ENCODE peak calls at places on chromosomes 13 and 19, in six cellular contexts. P is body of pancreas, Z is tibial nerve, R is tibial artery, G is suprapubic skin, C is uterus. M is an unnamed sample. For H3K4me1, the result is how much of the 10 kb centered on the place peaks cover.

GRCh38 chr19:14533450-14533849 is 4.1 kb downstream of the TECR start:
- DNase-seq in P (no peak), Z (no peak), R (no peak), G (no peak), C (no peak), M (no peak)

GRCh38 chr19:51131780-51132680 is 7.3 kb downstream of the SIGLEC9 start:
- DNase-seq in P (peak), Z (peak), R (peak), G (peak), C (no peak), M (peak)

GRCh38 chr13:50129065-50129922 is 114.0 kb downstream of the KCNRG start:
- DNase-seq in P (no peak), Z (peak), R (peak), G (no peak), C (peak), M (no peak)

GRCh38 chr13:42876810-42877550 is 95.6 kb downstream of the FAM216B start:
- DNase-seq in P (no peak), Z (no peak), R (no peak), G (no peak), C (no peak), M (no peak)

GRCh38 chr19:51607077-51607476 is 23.1 kb downstream of the SIGLEC5 start:
- DNase-seq in P (no peak), Z (no peak), R (no peak), G (peak), C (no peak), M (no peak)

GRCh38 chr13:29129616-29130015 is 309.5 kb downstream of the MTUS2 start:
- DNase-seq in P (no peak), Z (no peak), R (no peak), G (no peak), C (no peak), M (no peak)

GRCh38 chr13:54637377-54637776 is 1608.8 kb downstream of the OLFM4 start:
- DNase-seq in P (no peak), Z (no peak), R (no peak), G (no peak), C (no peak), M (no peak)

GRCh38 chr19:54248016-54248601 is 5.5 kb upstream of the LILRA6 start:
- DNase-seq in P (no peak), Z (peak), R (peak), G (peak), C (no peak), M (peak)

GRCh38 chr13:59360108-59360507 is 803.6 kb downstream of the DIAPH3 start:
- DNase-seq in P (no peak), Z (no peak), R (no peak), G (no peak), C (no peak), M (no peak)

GRCh38 chr13:101892296-101892695 is 439.8 kb downstream of the ITGBL1 start:
- DNase-seq in P (no peak), Z (no peak), R (no peak), G (no peak), C (no peak), M (no peak)

GRCh38 chr13:93951153-93951552 is 528.3 kb downstream of the DCT start:
- DNase-seq in P (no peak), Z (no peak), R (no peak), G (no peak), C (no peak), M (no peak)

GRCh38 chr13:72290962-72291681 is 424.1 kb upstream of the DACH1 start:
- DNase-seq in P (no peak), Z (no peak), R (no peak), G (no peak), C (no peak), M (no peak)

GRCh38 chr19:19434483-19435045 is 29.1 kb downstream of the GATAD2A start:
- DNase-seq in P (peak), Z (peak), R (peak), G (no peak), C (peak), M (no peak)

GRCh38 chr13:92805766-92806165 is 420.8 kb upstream of the GPC6 start:
- DNase-seq in P (no peak), Z (no peak), R (no peak), G (no peak), C (no peak), M (no peak)

GRCh38 chr13:107099661-107100060 is 531.7 kb upstream of the ARGLU1 start:
- DNase-seq in P (no peak), Z (no peak), R (no peak), G (no peak), C (no peak), M (no peak)

GRCh38 chr13:59205501-59205900 is 958.2 kb downstream of the DIAPH3 start:
- DNase-seq in P (no peak), Z (no peak), R (no peak), G (no peak), C (no peak), M (no peak)

GRCh38 chr19:34904846-34905527 is 21.7 kb upstream of the ZNF30 start:
- DNase-seq in P (no peak), Z (no peak), R (no peak), G (no peak), C (no peak), M (no peak)

GRCh38 chr19:45782820-45783785 is 813 bp upstream of the DMPK start:
- DNase-seq in P (no peak), Z (no peak), R (peak), G (no peak), C (peak), M (no peak)

GRCh38 chr13:51928231-51928630 is 66.5 kb downstream of the CCDC70 start:
- DNase-seq in P (no peak), Z (no peak), R (no peak), G (no peak), C (no peak), M (no peak)

GRCh38 chr19:35438527-35438926 is 9.5 kb upstream of the FFAR2 start:
- DNase-seq in P (peak), Z (no peak), R (no peak), G (no peak), C (no peak), M (no peak)

GRCh38 chr13:26760835-26761582 is 423 bp upstream of the GPR12 start:
- DNase-seq in P (no peak), Z (no peak), R (no peak), G (no peak), C (no peak), M (no peak)

GRCh38 chr19:3518231-3518630 is 12.1 kb downstream of the FZR1 start:
- DNase-seq in P (no peak), Z (no peak), R (no peak), G (no peak), C (no peak), M (no peak)

GRCh38 chr19:51398096-51398704 is 7.8 kb upstream of the C19orf84 start:
- DNase-seq in P (no peak), Z (no peak), R (no peak), G (no peak), C (no peak), M (peak)

GRCh38 chr13:27371932-27372331 is 52.5 kb upstream of the GTF3A start:
- DNase-seq in P (peak), Z (no peak), R (no peak), G (no peak), C (no peak), M (no peak)

GRCh38 chr19:15028490-15028889 is 20.8 kb upstream of the CASP14 start:
- DNase-seq in P (no peak), Z (no peak), R (no peak), G (no peak), C (no peak), M (no peak)

GRCh38 chr13:32535748-32536147 is 2.8 kb downstream of the N4BP2L2 start:
- DNase-seq in P (no peak), Z (no peak), R (no peak), G (no peak), C (no peak), M (no peak)

DNA sequence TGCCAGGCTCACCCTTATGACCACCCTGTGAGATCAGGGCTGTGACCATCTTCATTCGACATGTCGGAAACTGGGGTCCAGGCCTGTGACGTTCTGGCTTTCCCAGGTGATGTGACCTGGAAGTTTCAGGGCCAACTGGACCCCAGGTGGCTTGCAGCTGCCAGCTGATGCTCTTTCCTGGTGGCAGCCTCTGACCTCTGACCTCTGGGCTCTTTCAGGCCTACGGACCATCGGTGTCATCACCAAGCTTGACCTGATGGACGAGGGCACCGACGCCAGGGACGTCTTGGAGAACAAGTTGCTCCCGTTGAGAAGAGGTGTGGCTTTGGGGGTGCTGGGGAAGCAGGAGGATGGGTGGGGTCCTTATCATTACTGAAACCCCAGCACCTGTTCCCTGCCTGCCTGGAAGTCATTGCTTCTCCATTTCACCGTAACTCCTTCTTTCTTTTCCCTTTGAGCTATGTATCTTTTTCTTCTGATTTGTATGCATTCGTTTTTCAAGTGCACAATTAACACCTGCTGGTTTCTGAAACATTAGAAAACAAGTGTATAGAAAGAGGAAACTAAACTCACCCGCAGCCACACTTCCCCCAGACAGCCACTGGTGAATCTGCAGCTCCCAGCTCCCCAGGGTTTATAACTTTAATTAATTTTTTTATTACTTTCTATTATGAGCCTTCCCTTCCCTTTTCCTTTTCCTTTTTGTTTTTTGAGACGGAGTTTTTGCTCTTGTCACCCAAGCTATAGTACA is 58.9 kb downstream of the TMED1 start:
- DNase-seq in P (no peak), Z (no peak), R (no peak), G (no peak), C (no peak), M (peak)
- H3K4me1 ChIP-seq in P (under half), Z (under half), R (under half), G (under half), C (under half), M (under half)

DNA sequence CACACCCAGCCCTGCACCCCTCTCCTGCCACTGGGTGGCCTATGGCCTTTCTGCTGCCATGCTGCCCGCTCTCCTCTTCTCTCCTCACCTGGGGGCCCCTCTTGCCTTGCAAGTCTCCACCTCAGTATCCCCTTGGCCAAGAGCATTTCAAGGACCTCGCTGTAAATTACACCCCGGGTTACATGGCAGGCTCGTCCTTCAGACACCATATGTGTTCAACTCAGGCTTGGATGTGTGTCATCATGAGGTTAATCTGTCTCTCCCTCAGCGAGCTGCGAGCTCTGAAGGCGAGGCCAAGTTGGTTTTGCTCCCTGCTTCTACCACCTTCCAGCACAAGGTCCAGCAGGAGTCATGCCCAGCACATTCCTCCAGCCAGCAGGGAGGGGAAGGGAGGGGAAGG is 74.8 kb upstream of the TM9SF2 start:
- DNase-seq in P (no peak), Z (no peak), R (no peak), G (peak), C (no peak), M (no peak)
- H3K4me1 ChIP-seq in P (under half), Z (under half), R (under half), G (under half), C (under half), M (under half)

GRCh38 chr13:110306960-110307696 is at the start of the genes COL4A1 and COL4A2:
- DNase-seq in P (peak), Z (peak), R (peak), G (peak), C (peak), M (no peak)

GRCh38 chr13:110305949-110306339 is 1.0 kb downstream of the COL4A1 start:
- DNase-seq in P (no peak), Z (no peak), R (peak), G (peak), C (no peak), M (no peak)

GRCh38 chr13:110307697-110308376 is 753 bp downstream of the COL4A2 start:
- DNase-seq in P (peak), Z (no peak), R (peak), G (no peak), C (no peak), M (no peak)

GRCh38 chr13:110305544-110305943 is 1.4 kb downstream of the COL4A1 start:
- DNase-seq in P (no peak), Z (no peak), R (no peak), G (no peak), C (no peak), M (no peak)

GRCh38 chr13:110306340-110306959 is 507 bp downstream of the COL4A1 start:
- DNase-seq in P (no peak), Z (no peak), R (peak), G (peak), C (peak), M (no peak)
- H3K4me1 ChIP-seq in P (half or more), Z (under half), R (half or more), G (under half), C (under half), M (under half)

DNA sequence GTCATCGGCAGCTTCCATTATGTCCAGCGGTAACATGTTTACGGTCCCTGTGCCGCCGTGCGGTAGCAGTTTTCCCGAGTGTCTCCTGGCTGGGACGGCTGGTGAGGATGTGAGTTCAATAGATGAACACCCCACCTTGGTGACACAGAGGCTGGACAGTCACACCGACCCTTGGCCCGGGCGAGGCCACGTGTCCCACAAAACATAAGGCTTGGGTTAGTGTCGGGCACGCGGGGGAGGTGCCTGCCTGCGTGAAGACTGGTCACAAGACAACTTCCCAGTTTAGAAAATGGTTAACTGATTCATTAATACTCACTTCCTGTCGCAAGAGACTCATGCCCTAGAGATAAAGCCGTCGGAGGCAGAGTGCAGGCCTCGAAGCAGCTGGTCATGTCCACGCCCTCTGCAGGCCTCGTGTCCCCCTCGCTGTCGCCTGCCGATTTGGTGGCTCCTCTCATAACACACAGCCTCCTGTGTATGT is 17.2 kb downstream of the RASA3 start:
- DNase-seq in P (peak), Z (no peak), R (peak), G (peak), C (peak), M (peak)
- H3K4me1 ChIP-seq in P (under half), Z (under half), R (under half), G (under half), C (under half), M (half or more)

DNA sequence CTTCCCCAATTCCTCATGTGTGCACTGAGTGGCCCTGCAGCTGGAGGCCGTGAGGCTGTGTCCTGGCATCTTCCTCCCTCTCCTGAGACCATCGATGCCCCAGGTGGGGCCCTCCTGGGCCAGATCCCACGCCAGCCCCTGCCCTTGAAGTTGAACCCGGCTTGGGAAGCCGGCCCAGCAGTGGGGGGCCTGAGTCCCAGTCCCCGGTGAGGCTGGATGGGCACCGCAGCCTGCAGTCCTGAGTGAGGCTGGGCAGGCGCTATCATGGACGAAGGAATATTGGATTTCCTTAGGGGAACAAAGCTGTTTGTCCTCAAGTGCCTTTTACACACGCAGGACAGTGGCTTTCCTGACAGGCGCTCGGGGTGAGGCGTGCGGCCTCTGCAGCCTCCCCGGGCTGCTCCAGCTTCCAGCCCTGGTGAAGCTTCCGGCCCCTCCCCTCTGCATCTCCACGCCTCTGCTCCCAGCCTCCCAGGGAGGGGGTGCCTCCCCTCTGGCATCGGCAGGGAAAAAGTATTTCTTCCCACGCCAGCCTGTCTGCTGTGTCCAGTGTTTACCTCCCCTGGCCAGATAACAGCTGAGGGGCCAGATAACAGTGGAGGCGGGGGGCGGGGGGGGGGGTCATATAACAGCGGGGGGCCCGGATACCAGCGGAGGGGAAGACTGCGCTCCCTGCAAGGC is 159.5 kb downstream of the KDM4B start:
- DNase-seq in P (peak), Z (peak), R (peak), G (no peak), C (peak), M (no peak)
- H3K4me1 ChIP-seq in P (half or more), Z (under half), R (under half), G (under half), C (under half), M (under half)

DNA sequence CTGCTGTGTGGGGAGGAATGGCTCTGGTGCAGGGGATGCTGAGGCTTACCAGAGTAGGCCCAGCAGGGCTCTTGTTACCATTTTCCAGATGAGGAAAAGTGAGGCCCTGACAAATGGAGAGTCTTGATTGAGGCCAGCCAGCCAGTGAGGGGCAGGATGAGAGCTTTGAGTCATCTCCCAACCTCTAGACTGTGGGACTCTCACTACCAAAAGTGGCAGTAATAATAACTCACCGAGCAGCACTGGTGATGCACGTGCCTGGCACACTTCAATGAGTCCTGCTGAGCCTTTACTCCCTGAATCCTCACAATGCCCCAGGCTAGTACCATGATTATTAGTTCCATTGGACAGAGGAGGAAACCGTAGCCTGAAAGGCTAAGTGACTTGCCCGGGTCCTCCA is 7.8 kb downstream of the CIC start:
- DNase-seq in P (no peak), Z (no peak), R (no peak), G (no peak), C (no peak), M (no peak)
- H3K4me1 ChIP-seq in P (half or more), Z (under half), R (half or more), G (half or more), C (under half), M (under half)

DNA sequence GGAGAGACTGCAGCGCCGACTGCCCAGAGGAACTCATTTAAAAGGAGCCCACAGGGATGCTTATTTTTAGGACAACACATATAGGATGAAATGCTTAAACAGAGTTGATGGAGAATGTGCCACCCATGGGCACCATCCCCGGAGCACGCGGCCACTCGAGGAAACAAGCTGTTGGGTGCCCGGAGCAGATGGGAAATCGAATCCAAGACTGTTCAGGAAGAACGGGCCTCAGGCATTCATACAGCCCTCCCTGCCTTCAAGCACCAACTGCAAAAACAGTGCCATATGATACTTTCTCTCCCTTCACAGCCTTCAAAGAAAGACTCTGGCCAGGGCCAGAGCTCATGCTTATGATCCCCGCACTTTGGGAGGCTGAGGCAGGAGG is 40.2 kb downstream of the RAB20 start:
- DNase-seq in P (no peak), Z (no peak), R (no peak), G (no peak), C (no peak), M (no peak)
- H3K4me1 ChIP-seq in P (half or more), Z (under half), R (half or more), G (under half), C (under half), M (under half)

GRCh38 chr13:68987585-68987984 is 1120.0 kb upstream of the ATXN8OS start:
- DNase-seq in P (no peak), Z (no peak), R (no peak), G (no peak), C (no peak), M (no peak)
- H3K4me1 ChIP-seq in P (under half), Z (under half), R (under half), G (under half), C (under half), M (under half)